ENCODE peak calls at places on chromosomes 3 and 15, in four cellular contexts. N is foreskin fibroblast, O is AG04450, C is cardiac fibroblast. W is an unnamed sample.

GRCh38 chr3:143972495-143973351 is 1.1 kb downstream of the DIPK2A start:
- DNase-seq in C (peak; percentile 86), O (peak; percentile 76), N (peak; percentile 79), W (peak; percentile 74)

GRCh38 chr3:182238141-182238540 is 526.4 kb downstream of the SOX2 start:
- DNase-seq in O (no peak), C (no peak), N (no peak), W (no peak)

GRCh38 chr3:127137757-127138536 is 55.0 kb upstream of the PRR23E start:
- DNase-seq in N (no peak), O (no peak), C (no peak), W (no peak)

GRCh38 chr15:69031013-69032001 is 16.8 kb downstream of the NOX5 start:
- DNase-seq in N (no peak), C (peak; percentile 39), O (no peak), W (no peak)

GRCh38 chr3:28915711-28916481 is 365.0 kb upstream of the RBMS3 start:
- DNase-seq in O (peak; percentile 61), C (peak; percentile 80), N (peak; percentile 39), W (no peak)

GRCh38 chr3:160860346-160860745 is 104.3 kb downstream of the PPM1L start:
- DNase-seq in N (no peak), C (no peak), O (no peak), W (no peak)

GRCh38 chr3:193572426-193572908 is 17.8 kb upstream of the ATP13A4 start:
- DNase-seq in C (peak; percentile 77), O (peak; percentile 13), N (peak; percentile 50), W (no peak)

GRCh38 chr15:101039461-101039860 is 120.3 kb downstream of the LRRK1 start:
- DNase-seq in C (peak; percentile 90), N (no peak), O (no peak), W (no peak)

GRCh38 chr3:49906004-49906860 is 2.6 kb upstream of the MST1R start:
- DNase-seq in N (peak; percentile 39), C (peak; percentile 60), O (no peak), W (peak; percentile 38)

GRCh38 chr3:52383446-52383845 is 61.5 kb downstream of the SEMA3G start:
- DNase-seq in C (no peak), N (no peak), O (no peak), W (no peak)

GRCh38 chr15:82554857-82555256 is 14.6 kb upstream of the RPS17 start:
- DNase-seq in O (no peak), C (no peak), N (no peak), W (no peak)

GRCh38 chr15:42011074-42011473 is 9.8 kb downstream of the PLA2G4E start:
- DNase-seq in O (no peak), N (no peak), C (no peak), W (no peak)

GRCh38 chr3:10397879-10398278 is 77.0 kb upstream of the SEC13 start:
- DNase-seq in N (no peak), O (no peak), C (no peak), W (no peak)

GRCh38 chr15:45821390-45821789 is 186.6 kb downstream of the SQOR start:
- DNase-seq in C (no peak), O (no peak), N (no peak), W (no peak)

GRCh38 chr3:46006243-46006642 is 10.6 kb upstream of the FYCO1 start:
- DNase-seq in C (peak; percentile 46), O (no peak), N (no peak), W (no peak)

GRCh38 chr15:57425842-57426241 is 49.5 kb downstream of the CGNL1 start:
- DNase-seq in O (no peak), C (no peak), N (no peak), W (no peak)

GRCh38 chr15:74235962-74236361 is at the start of gene CCDC33:
- DNase-seq in C (no peak), N (no peak), O (no peak), W (peak; percentile 20)

GRCh38 chr3:117875887-117876286 is 1158.8 kb downstream of the IGSF11 start:
- DNase-seq in O (no peak), C (no peak), N (no peak), W (no peak)

GRCh38 chr3:193016437-193016887 is 98.8 kb upstream of the MB21D2 start:
- DNase-seq in C (peak; percentile 64), N (peak; percentile 14), O (no peak), W (no peak)

GRCh38 chr3:22377421-22377820 is 626.4 kb upstream of the ZNF385D start:
- DNase-seq in C (peak; percentile 41), O (no peak), N (peak; percentile 51), W (no peak)

GRCh38 chr15:27237319-27237939 is 266.4 kb downstream of the GABRG3 start:
- DNase-seq in C (no peak), N (no peak), O (no peak), W (no peak)

GRCh38 chr15:57881361-57881760 is 174.8 kb downstream of the POLR2M start:
- DNase-seq in N (peak; percentile 28), C (no peak), O (no peak), W (no peak)

GRCh38 chr15:53962646-53963561 is 15.3 kb upstream of the UNC13C start:
- DNase-seq in C (peak; percentile 6), O (no peak), N (no peak), W (no peak)

GRCh38 chr3:128922804-128923459 is 43.5 kb downstream of the ACAD9 start:
- DNase-seq in O (no peak), C (no peak), N (no peak), W (no peak)

GRCh38 chr3:133717424-133717823 is 28.8 kb upstream of the TF start:
- DNase-seq in N (no peak), C (no peak), O (no peak), W (no peak)

GRCh38 chr3:182484184-182484583 is 309.1 kb upstream of the ATP11B start:
- DNase-seq in O (no peak), N (no peak), C (no peak), W (no peak)

GRCh38 chr15:51558421-51558820 is 64.2 kb downstream of the DMXL2 start:
- DNase-seq in O (no peak), C (no peak), N (no peak), W (no peak)

GRCh38 chr3:182973047-182973446 is 7.3 kb downstream of the DCUN1D1 start:
- DNase-seq in N (no peak), C (no peak), O (no peak), W (no peak)

GRCh38 chr3:128975276-128975675 is 18.6 kb downstream of the CFAP92 start:
- DNase-seq in C (no peak), N (no peak), O (no peak), W (no peak)

GRCh38 chr3:10419637-10420232 is 85.7 kb downstream of the ATP2B2 start:
- DNase-seq in O (no peak), C (no peak), N (no peak), W (no peak)

GRCh38 chr3:126130081-126130855 is 46.3 kb upstream of the SLC41A3 start:
- DNase-seq in N (no peak), O (no peak), C (no peak), W (peak; percentile 7)

DNA sequence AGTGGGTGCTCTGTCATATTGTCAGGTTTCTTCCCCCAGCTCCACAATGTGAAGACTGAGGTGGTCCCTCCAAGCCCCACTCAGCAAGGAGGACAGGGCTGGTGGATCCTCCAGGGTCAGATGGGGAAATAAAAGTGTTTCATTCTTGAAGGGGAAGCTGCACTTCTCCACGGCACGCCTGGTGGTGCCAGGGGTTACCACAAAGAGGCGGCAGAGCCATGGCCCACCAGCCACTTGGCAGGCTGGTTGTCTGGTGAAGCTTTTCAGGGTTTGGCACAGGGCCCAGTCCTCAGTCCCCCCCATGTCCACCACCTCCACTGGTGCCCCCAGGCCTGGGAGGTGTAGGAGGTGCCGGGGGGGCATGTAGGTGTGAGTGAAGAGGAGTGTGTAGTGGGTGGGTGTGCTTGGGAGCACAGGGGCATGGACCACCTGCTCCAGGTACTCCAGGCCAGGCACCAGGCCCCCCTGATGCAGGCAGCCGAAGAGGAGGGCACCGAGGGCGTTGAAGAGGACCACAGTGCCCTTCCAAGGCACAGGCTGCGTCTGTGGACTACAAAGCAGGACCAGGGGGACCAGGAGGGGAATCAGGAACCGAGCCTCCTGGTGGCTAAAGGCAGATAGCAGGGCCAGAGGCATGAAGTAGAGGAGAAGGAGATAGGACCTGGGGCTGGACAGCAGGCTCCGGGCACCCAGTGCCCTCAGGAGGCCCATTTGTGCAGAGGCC is 5.0 kb upstream of the NCBP2 start:
- DNase-seq in N (no peak), C (no peak), O (no peak), W (no peak)
- TF ChIP-seq CTCF in N (peak; percentile 16), C (peak; percentile 27), O (peak; percentile 25), W (no peak)

DNA sequence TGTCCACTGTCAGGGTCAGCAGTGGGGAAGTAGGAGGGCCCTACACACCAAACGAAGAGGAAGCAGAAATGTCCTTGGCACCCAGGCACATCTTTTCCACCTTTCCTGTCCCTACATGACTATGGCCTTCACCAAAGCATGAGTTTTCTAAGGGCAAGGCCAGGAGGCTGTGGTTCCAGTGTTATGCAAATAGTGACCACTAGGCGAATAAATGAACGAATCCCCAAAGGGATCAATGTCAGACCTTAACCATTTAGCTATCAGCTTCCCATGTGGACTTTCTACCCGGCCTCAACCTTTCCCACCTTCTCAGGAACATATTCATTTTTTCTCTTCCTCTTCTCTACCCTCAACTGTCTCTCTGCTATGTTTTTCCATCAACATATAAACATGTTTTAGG is 63.1 kb downstream of the NTRK3 start:
- DNase-seq in O (no peak), C (no peak), N (no peak), W (no peak)
- TF ChIP-seq CTCF in O (no peak), C (no peak), N (no peak), W (no peak)

GRCh38 chr3:112633191-112633590 is 7.8 kb downstream of the CCDC80 start:
- DNase-seq in C (no peak), N (no peak), O (no peak), W (no peak)

GRCh38 chr3:112633757-112634156 is 7.2 kb downstream of the CCDC80 start:
- DNase-seq in C (no peak), N (no peak), O (no peak), W (no peak)

GRCh38 chr3:112634786-112635541 is 6.0 kb downstream of the CCDC80 start:
- DNase-seq in C (no peak), O (no peak), N (no peak), W (no peak)

GRCh38 chr3:112637700-112638099 is 3.2 kb downstream of the CCDC80 start:
- DNase-seq in N (no peak), C (no peak), O (no peak), W (no peak)

DNA sequence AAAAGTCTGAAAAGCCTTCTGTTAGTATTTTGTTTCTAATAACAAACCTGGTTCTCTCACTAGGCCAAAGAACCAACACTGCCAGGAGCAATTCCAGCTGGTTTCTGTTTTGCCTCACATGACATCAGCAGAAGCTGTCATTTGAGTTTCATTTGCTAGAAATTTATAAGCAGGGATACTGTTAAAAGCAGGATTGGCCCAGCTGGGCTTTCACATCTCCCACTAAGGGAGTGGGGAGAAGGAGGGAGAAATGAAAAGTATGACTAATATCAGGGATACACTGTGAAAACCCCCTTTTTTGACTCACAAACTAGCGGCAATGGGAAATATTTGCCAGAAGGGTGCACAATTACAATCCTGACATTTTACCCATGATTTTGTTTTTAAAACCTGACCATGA is 5.3 kb downstream of the CCDC80 start:
- DNase-seq in N (peak; percentile 84), C (peak; percentile 77), O (peak; percentile 90), W (no peak)
- TF ChIP-seq CTCF in N (no peak), C (peak; percentile 17), O (peak; percentile 27), W (no peak)

GRCh38 chr3:197750863-197751737 is 1.4 kb downstream of the FYTTD1 start:
- DNase-seq in O (no peak), N (peak; percentile 44), C (peak; percentile 49), W (no peak)

GRCh38 chr3:197748597-197749314 is 927 bp upstream of the FYTTD1 start:
- DNase-seq in O (no peak), C (no peak), N (peak; percentile 55), W (no peak)

GRCh38 chr3:197749601-197750395 is at the start of gene FYTTD1:
- DNase-seq in O (no peak), C (peak; percentile 90), N (peak; percentile 91), W (peak; percentile 95)

GRCh38 chr3:197749315-197749600 is 425 bp upstream of the FYTTD1 start:
- DNase-seq in N (peak; percentile 34), C (peak; percentile 49), O (no peak), W (no peak)

GRCh38 chr3:197750396-197750831 is 731 bp downstream of the FYTTD1 start:
- DNase-seq in C (peak; percentile 73), N (peak; percentile 66), O (no peak), W (peak; percentile 61)
- TF ChIP-seq CTCF in C (peak; percentile 19), N (peak; percentile 8), O (peak; percentile 14), W (no peak)